ENCODE peak calls at places on chromosomes 5 and 9, in seven cellular contexts. J is hypothalamus; E is HFF-Myc; A is stimulated activated CD8-positive, alpha-beta memory T cell treated with anti-CD3 and anti-CD28 coated beads, Interleukin-7, amount 100 ng/mL, for 4 hours; Y is caudate nucleus; R is GF-D8; Z is tibial nerve. M is an unnamed sample.

GRCh38 chr5:34789639-34790038 is 49.3 kb upstream of the TTC23L start:
- DNase-seq in Z (no peak), Y (no peak), R (no peak), E (no peak), J (no peak), A (no peak), M (no peak)

GRCh38 chr9:115127191-115127817 is 9.3 kb upstream of the TNC start:
- DNase-seq in Z (no peak), J (no peak), Y (no peak), R (no peak), E (peak), A (no peak), M (no peak)

GRCh38 chr5:67248703-67249589 is 52.3 kb upstream of the CD180 start:
- DNase-seq in E (peak), J (no peak), Z (no peak), A (no peak), R (no peak), Y (no peak), M (peak)

GRCh38 chr5:81749186-81749561 is 1.7 kb downstream of the SSBP2 start:
- DNase-seq in E (no peak), A (no peak), R (no peak), Y (no peak), J (peak), Z (no peak), M (no peak)

GRCh38 chr5:93621340-93621872 is 38.4 kb downstream of the NR2F1 start:
- DNase-seq in E (no peak), R (no peak), A (no peak), Z (peak), Y (peak), J (peak), M (no peak)

GRCh38 chr5:111932628-111933027 is 175.6 kb upstream of the NREP start:
- DNase-seq in J (no peak), Z (no peak), E (no peak), Y (no peak), R (no peak), A (no peak), M (no peak)

GRCh38 chr5:143886621-143887301 is 74.8 kb downstream of the HMHB1 start:
- DNase-seq in Y (peak), A (no peak), R (no peak), Z (peak), E (no peak), J (peak), M (no peak)

GRCh38 chr5:34494111-34494755 is 161.9 kb upstream of the RAI14 start:
- DNase-seq in Z (no peak), A (no peak), R (no peak), E (peak), Y (no peak), J (no peak), M (no peak)

GRCh38 chr9:22214497-22215031 is 205.5 kb upstream of the CDKN2B start:
- DNase-seq in R (no peak), Z (no peak), E (no peak), J (no peak), A (no peak), Y (no peak), M (no peak)

GRCh38 chr5:84752780-84753179 is 368.1 kb upstream of the EDIL3 start:
- DNase-seq in Z (no peak), Y (no peak), J (no peak), A (no peak), E (no peak), R (no peak), M (no peak)

GRCh38 chr5:171601266-171601881 is 181.9 kb downstream of the FGF18 start:
- DNase-seq in A (no peak), E (no peak), Z (peak), Y (no peak), J (no peak), R (peak), M (peak)

GRCh38 chr9:22342489-22343217 is 104.0 kb upstream of the DMRTA1 start:
- DNase-seq in E (no peak), R (no peak), A (no peak), J (no peak), Z (peak), Y (no peak), M (no peak)

M was measured in lower leg skin.